ENCODE peak calls at places on chromosomes 16 and 17, in five cellular contexts. M, T, U, B and W are unnamed samples.

GRCh38 chr17:62807812-62808575 is at the start of gene MARCHF10:
- DNase-seq in M (peak), T (no peak), U (no peak), B (no peak), W (no peak)

GRCh38 chr17:58811301-58811700 is 55.6 kb downstream of the PPM1E start:
- DNase-seq in M (no peak), T (no peak), U (no peak), B (no peak), W (no peak)

GRCh38 chr16:12320298-12320706 is 343.8 kb downstream of the SNX29 start:
- DNase-seq in M (no peak), T (no peak), U (no peak), B (no peak), W (no peak)

GRCh38 chr17:7144203-7144602 is 29.6 kb upstream of the ASGR2 start:
- DNase-seq in M (no peak), T (no peak), U (no peak), B (no peak), W (no peak)

GRCh38 chr17:17812211-17813054 is 24.4 kb downstream of the SREBF1 start:
- DNase-seq in M (peak), T (peak), U (peak), B (no peak), W (peak)

GRCh38 chr16:50804290-50804907 is 62.5 kb downstream of the CYLD start:
- DNase-seq in M (no peak), T (no peak), U (no peak), B (no peak), W (no peak)

GRCh38 chr16:79764415-79765149 is 164.0 kb upstream of the MAF start:
- DNase-seq in M (no peak), T (no peak), U (no peak), B (no peak), W (no peak)

GRCh38 chr17:45147102-45147580 is 1.1 kb upstream of the HEXIM1 start:
- DNase-seq in M (no peak), T (peak), U (peak), B (no peak), W (no peak)

GRCh38 chr16:28491080-28491969 is 549 bp downstream of the CLN3 start:
- DNase-seq in M (no peak), T (peak), U (peak), B (no peak), W (no peak)

GRCh38 chr17:82977586-82977985 is 101.8 kb upstream of the METRNL start:
- DNase-seq in M (no peak), T (no peak), U (no peak), B (no peak), W (no peak)

GRCh38 chr17:80645706-80646325 is 101.2 kb downstream of the RPTOR start:
- DNase-seq in M (no peak), T (no peak), U (no peak), B (no peak), W (no peak)

DNA sequence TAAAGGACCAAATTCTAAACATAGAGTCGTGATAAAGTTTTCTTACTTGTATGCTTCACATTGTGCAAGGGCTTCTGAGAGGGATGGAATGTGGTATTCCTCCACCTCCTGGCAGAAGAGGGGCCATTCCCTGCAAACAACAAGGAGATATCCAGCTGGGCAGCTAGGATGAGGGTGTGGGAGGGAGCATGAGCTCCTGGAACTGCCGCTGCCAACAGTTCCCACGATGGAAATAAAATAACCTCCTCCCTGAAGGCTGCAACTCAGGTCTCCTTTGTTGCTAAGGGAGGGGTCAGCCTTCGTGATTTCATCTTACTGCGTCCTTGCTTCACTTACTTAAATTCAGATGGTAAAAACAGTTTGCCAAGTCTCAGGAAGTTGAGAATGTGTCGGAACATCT is 15.6 kb downstream of the PLEKHG4 start:
- DNase-seq in M (no peak), T (no peak), U (peak), B (no peak), W (no peak)
- TF ChIP-seq CTCF in M (no peak), T (no peak), U (peak), B (no peak), W (no peak)

DNA sequence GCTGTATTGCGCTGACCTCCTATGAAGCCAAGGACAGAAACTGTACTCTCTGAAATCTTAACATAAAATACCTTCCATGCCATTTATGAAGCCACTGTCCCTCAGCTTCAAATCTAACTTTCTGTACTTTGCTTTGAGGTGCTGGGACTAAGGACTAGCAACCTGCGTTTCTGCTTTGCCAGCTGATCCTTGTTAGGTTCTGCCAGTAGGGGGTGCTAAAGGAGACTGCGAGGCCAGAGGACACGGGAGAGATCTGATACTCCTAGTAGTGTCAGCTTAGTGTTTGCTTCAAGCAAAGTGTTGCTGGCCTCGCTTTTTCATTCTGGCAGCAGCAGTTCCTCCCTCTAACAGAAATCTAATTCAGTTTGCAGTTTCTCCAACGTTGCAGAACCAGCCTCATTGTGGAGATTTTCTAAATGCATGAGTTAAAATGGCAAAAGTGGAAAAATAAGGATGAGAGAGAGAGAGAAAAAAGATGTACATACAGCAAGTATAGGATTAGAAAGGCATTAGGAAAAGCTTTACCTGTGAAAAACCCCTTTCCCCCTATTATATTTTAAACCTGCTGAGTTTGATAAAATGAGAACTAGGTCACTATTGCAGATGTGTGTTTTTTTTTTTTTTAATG is 297.5 kb downstream of the CA10 start:
- DNase-seq in M (no peak), T (no peak), U (peak), B (no peak), W (no peak)
- TF ChIP-seq CTCF in M (no peak), T (no peak), U (peak), B (peak), W (no peak)

DNA sequence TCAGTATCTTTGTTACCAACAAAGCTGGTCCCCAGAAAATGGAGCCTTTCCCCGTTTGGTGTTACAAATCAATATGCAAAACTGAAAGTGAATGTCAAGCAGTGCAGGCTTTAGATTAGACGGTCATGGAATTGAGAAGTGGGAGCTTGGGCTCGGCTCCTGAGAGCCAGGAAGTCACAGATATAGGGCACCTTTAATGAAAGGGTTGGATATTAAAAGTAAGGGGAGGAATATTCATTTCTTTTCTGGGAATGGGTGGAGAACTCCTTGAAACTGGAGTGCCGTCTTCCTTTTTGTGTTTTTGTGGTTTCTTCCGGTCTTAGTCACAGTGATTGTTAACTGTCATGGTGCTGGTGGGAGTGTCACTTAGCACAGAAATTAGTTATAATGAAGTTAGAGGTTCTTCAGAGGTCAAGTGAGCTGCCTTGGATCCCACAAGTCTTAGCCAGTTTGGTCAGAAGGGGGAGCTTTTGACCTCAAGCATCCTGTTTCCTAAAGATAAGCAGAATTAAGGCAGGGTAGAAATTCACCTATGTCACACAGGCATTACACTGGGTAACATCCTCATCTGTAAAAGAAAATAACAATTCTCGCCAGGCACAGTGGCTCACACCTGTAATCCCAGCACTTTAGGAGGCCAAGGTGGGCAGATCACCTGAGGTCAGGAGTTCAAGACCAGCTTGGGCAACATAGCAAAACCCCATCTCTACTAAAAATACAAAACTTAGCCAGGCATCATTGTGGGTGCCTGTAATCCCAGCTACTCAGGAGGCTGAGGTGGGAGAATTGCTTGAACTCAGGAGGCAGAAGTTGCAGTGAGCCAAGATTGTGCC is 9.6 kb upstream of the EIF1 start:
- DNase-seq in M (no peak), T (no peak), U (peak), B (no peak), W (peak)
- TF ChIP-seq CTCF in M (no peak), T (no peak), U (no peak), B (no peak), W (no peak)

GRCh38 chr17:37090941-37091340 is 142.2 kb downstream of the AATF start:
- DNase-seq in M (no peak), T (no peak), U (no peak), B (no peak), W (no peak)

GRCh38 chr17:37088459-37088858 is 139.7 kb downstream of the AATF start:
- DNase-seq in M (no peak), T (no peak), U (peak), B (no peak), W (no peak)

GRCh38 chr17:37089998-37090397 is 141.2 kb downstream of the AATF start:
- DNase-seq in M (no peak), T (no peak), U (peak), B (no peak), W (peak)

GRCh38 chr17:37087683-37088082 is 138.9 kb downstream of the AATF start:
- DNase-seq in M (no peak), T (no peak), U (no peak), B (no peak), W (no peak)

GRCh38 chr17:37088913-37089312 is 140.2 kb downstream of the AATF start:
- DNase-seq in M (no peak), T (no peak), U (no peak), B (no peak), W (no peak)
- TF ChIP-seq CTCF in M (no peak), T (no peak), U (no peak), B (no peak), W (no peak)

GRCh38 chr16:89552329-89552728 is 8.2 kb upstream of the RPL13 start:
- DNase-seq in M (no peak), T (no peak), U (no peak), B (no peak), W (no peak)
- TF ChIP-seq CTCF in M (no peak), T (no peak), U (no peak), B (no peak), W (no peak)

GRCh38 chr17:27296427-27296979 is 2.6 kb downstream of the WSB1 start:
- DNase-seq in M (no peak), T (no peak), U (peak), B (no peak), W (no peak)

GRCh38 chr17:27295945-27296344 is 2.0 kb downstream of the WSB1 start:
- DNase-seq in M (no peak), T (no peak), U (peak), B (no peak), W (no peak)

GRCh38 chr17:27293359-27293897 is 486 bp upstream of the WSB1 start:
- DNase-seq in M (peak), T (no peak), U (no peak), B (no peak), W (no peak)

GRCh38 chr17:27294689-27295630 is 1.0 kb downstream of the WSB1 start:
- DNase-seq in M (no peak), T (peak), U (peak), B (peak), W (peak)

GRCh38 chr17:27293898-27294688 is at the start of gene WSB1:
- DNase-seq in M (peak), T (peak), U (peak), B (peak), W (peak)
- TF ChIP-seq CTCF in M (no peak), T (no peak), U (no peak), B (no peak), W (no peak)